ENCODE peak calls at places on chromosomes 16 and 17, in seven cellular contexts. E is epithelial cell of proximal tubule, C is GM12864, X is AG10803, J is brain microvascular endothelial cell, A is GM12865, W is AG04449. K is an unnamed sample.

GRCh38 chr16:763386-763785 is 2.9 kb downstream of the MSLN start:
- DNase-seq in E (no peak), A (no peak), J (no peak), W (no peak), C (no peak), X (no peak), K (no peak)

GRCh38 chr17:1070411-1070810 is 73.5 kb downstream of the TIMM22 start:
- DNase-seq in W (no peak), E (no peak), C (no peak), X (no peak), A (no peak), J (no peak), K (no peak)

GRCh38 chr17:27959382-27959709 is 66.2 kb upstream of the LYRM9 start:
- DNase-seq in W (no peak), E (no peak), J (no peak), X (no peak), A (peak; percentile 14), C (no peak), K (no peak)

GRCh38 chr16:54677551-54677950 is 253.1 kb upstream of the IRX5 start:
- DNase-seq in C (no peak), A (no peak), J (no peak), E (no peak), W (no peak), X (no peak), K (no peak)

GRCh38 chr17:61368832-61369468 is 30.7 kb upstream of the TBX2 start:
- DNase-seq in W (no peak), J (no peak), C (no peak), A (no peak), X (no peak), E (no peak), K (no peak)

GRCh38 chr17:73211745-73212144 is 18.9 kb downstream of the COG1 start:
- DNase-seq in E (no peak), W (no peak), J (no peak), C (no peak), X (no peak), A (no peak), K (no peak)

GRCh38 chr17:56832446-56832845 is 1.3 kb downstream of the C17orf67 start:
- DNase-seq in X (no peak), J (no peak), C (no peak), A (peak; percentile 25), E (no peak), W (no peak), K (no peak)

GRCh38 chr17:44197980-44198720 is 1.5 kb downstream of the ATXN7L3 start:
- DNase-seq in A (peak; percentile 85), C (peak; percentile 55), J (no peak), X (peak; percentile 76), E (no peak), W (no peak), K (peak; percentile 74)

GRCh38 chr16:53090591-53091507 is 36.1 kb downstream of the CHD9 start:
- DNase-seq in E (no peak), C (no peak), A (peak; percentile 80), J (peak; percentile 93), X (peak; percentile 99), W (peak; percentile 97), K (peak; percentile 51)

GRCh38 chr17:1108810-1109605 is 70.8 kb downstream of the ABR start:
- DNase-seq in J (no peak), W (no peak), A (peak; percentile 65), E (no peak), C (no peak), X (peak; percentile 63), K (peak; percentile 81)

GRCh38 chr16:68379472-68380347 is 68.6 kb downstream of the SMPD3 start:
- DNase-seq in X (no peak), J (no peak), E (no peak), A (no peak), W (no peak), C (no peak), K (no peak)

GRCh38 chr17:40068129-40068581 is 5.4 kb downstream of the THRA start:
- DNase-seq in A (no peak), W (no peak), X (no peak), C (no peak), J (no peak), E (no peak), K (no peak)

GRCh38 chr16:81601008-81601428 is 156.4 kb downstream of the CMIP start:
- DNase-seq in C (no peak), E (no peak), X (peak; percentile 54), J (peak; percentile 66), W (no peak), A (no peak), K (no peak)

GRCh38 chr17:1188812-1189211 is 9.0 kb upstream of the ABR start:
- DNase-seq in E (no peak), A (peak; percentile 72), X (peak; percentile 76), J (no peak), W (no peak), C (no peak), K (no peak)

GRCh38 chr17:19979917-19980770 is 2.5 kb upstream of the AKAP10 start:
- DNase-seq in E (no peak), J (no peak), A (no peak), X (no peak), W (no peak), C (no peak), K (no peak)

GRCh38 chr16:10930755-10931093 is 11.5 kb downstream of the DEXI start:
- DNase-seq in A (no peak), C (no peak), W (no peak), J (no peak), X (no peak), E (no peak), K (no peak)

GRCh38 chr17:40345161-40346034 is 19.1 kb downstream of the GJD3 start:
- DNase-seq in A (no peak), X (peak; percentile 66), W (no peak), E (no peak), C (no peak), J (no peak), K (peak; percentile 63)

GRCh38 chr17:7383371-7383741 is 2.5 kb downstream of the TNK1 start:
- DNase-seq in W (no peak), A (no peak), X (no peak), E (no peak), J (no peak), C (no peak), K (no peak)

GRCh38 chr17:31745964-31746650 is 112.9 kb downstream of the COPRS start:
- DNase-seq in E (no peak), C (no peak), W (no peak), J (no peak), A (no peak), X (no peak), K (no peak)

GRCh38 chr16:10761388-10761787 is 17.7 kb downstream of the NUBP1 start:
- DNase-seq in J (no peak), X (no peak), C (no peak), W (no peak), E (no peak), A (no peak), K (no peak)

GRCh38 chr16:88922114-88922825 is 54.7 kb downstream of the CBFA2T3 start:
- DNase-seq in X (peak; percentile 79), A (no peak), J (peak; percentile 13), W (no peak), E (no peak), C (no peak), K (no peak)

GRCh38 chr17:67469208-67469980 is 92.3 kb downstream of the PITPNC1 start:
- DNase-seq in E (no peak), X (no peak), C (no peak), W (no peak), J (peak; percentile 78), A (no peak), K (no peak)

GRCh38 chr17:41581366-41582060 is 5.2 kb downstream of the KRT14 start:
- DNase-seq in E (no peak), J (no peak), X (no peak), C (no peak), A (no peak), W (no peak), K (no peak)
- TF ChIP-seq CTCF in E (no peak), J (no peak), X (no peak), C (no peak), A (no peak), W (no peak), K (no peak)

DNA sequence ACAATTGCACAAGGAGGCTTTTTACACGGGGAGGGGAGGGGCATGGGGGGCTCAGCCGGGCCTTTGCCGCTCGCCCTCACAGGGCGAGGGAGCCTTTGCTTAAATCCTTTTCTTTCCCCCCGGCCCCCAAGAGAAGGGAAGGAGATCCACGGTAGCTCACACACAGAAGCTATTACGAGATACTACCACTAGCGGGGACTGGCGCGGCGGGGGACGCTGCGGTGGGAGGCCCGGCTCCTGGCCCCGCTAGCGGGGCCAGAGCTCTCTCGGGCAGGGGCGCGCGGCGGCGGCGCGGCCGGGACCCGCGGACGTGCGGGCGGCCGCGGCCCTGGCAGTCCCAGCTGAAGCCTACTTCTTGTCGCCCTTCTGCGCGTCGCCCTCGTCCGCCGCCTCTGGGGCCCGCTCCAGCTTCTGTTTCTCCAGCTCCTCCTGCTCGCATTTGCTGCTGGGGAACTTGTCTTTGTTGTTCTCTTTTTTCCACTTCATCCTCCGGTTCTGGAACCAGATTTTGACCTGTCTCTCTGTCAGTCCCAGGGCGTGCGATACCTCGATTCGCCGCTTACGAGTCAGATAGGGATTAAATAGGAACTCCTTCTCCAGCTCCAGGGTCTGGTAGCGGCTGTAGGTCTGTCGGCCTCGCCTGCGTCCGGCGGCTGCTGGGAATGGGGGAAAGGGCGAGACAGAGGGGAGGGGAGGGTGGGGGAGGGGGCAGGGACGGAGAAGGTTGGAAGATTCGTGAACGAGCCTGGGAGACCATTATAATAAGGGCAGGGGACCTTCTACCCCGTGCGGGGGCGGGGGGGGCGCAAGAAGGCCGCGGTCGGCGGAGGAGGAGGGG is 2.0 kb downstream of the HOXB8 start:
- DNase-seq in W (no peak), C (no peak), J (no peak), X (no peak), A (peak; percentile 40), E (no peak), K (peak; percentile 76)
- TF ChIP-seq CTCF in W (peak; percentile 39), C (peak; percentile 29), J (peak; percentile 27), X (peak; percentile 39), A (peak; percentile 20), E (no peak), K (no peak)

GRCh38 chr16:70681382-70682238 is 4.2 kb downstream of the MTSS2 start:
- DNase-seq in E (no peak), W (no peak), X (no peak), J (no peak), C (no peak), A (no peak), K (no peak)

GRCh38 chr16:70683146-70683944 is 2.5 kb downstream of the MTSS2 start:
- DNase-seq in A (no peak), J (no peak), E (no peak), X (no peak), W (no peak), C (no peak), K (no peak)

GRCh38 chr16:70684146-70685060 is 1.4 kb downstream of the MTSS2 start:
- DNase-seq in C (no peak), X (no peak), A (no peak), J (no peak), E (no peak), W (no peak), K (no peak)

GRCh38 chr16:70680495-70681381 is 5.1 kb downstream of the MTSS2 start:
- DNase-seq in E (no peak), X (no peak), W (no peak), A (no peak), J (no peak), C (no peak), K (no peak)

GRCh38 chr16:70682239-70683145 is 3.4 kb downstream of the MTSS2 start:
- DNase-seq in X (no peak), J (no peak), W (no peak), A (no peak), E (no peak), C (no peak), K (no peak)
- TF ChIP-seq CTCF in X (no peak), J (no peak), W (no peak), A (no peak), E (peak; percentile 12), C (no peak), K (no peak)

GRCh38 chr16:84062734-84063640 is 20.4 kb upstream of the SLC38A8 start:
- DNase-seq in A (peak; percentile 41), X (peak; percentile 69), C (no peak), W (no peak), E (no peak), J (peak; percentile 80), K (peak; percentile 76)
- TF ChIP-seq CTCF in A (peak; percentile 69), X (peak; percentile 81), C (peak; percentile 77), W (peak; percentile 95), E (peak; percentile 91), J (peak; percentile 96), K (peak; percentile 52)